ENCODE peak calls at places on chromosomes 5 and 9, in five cellular contexts. P is IMR-90, L is HepG2, K is GM12878, O is SK-N-SH. H is an unnamed sample.

GRCh38 chr5:154390746-154391359 is 54.9 kb upstream of the SAP30L start:
- DNase-seq in K (no peak), P (no peak), L (no peak), O (no peak), H (no peak)

GRCh38 chr9:125794708-125795107 is 47.5 kb downstream of the PBX3 start:
- DNase-seq in L (peak; percentile 30), K (no peak), P (no peak), O (no peak), H (no peak)

GRCh38 chr5:68872088-68872842 is 221.5 kb upstream of the SLC30A5 start:
- DNase-seq in L (no peak), K (no peak), P (no peak), O (peak; percentile 74), H (no peak)

GRCh38 chr9:116859763-116860162 is 172.7 kb downstream of the TRIM32 start:
- DNase-seq in P (no peak), K (no peak), L (no peak), O (no peak), H (no peak)

GRCh38 chr5:6377582-6378127 is 692 bp downstream of the MED10 start:
- DNase-seq in O (no peak), P (no peak), K (no peak), L (peak; percentile 6), H (no peak)

GRCh38 chr9:86783884-86784283 is 163.4 kb downstream of the GAS1 start:
- DNase-seq in O (no peak), K (no peak), L (no peak), P (peak; percentile 90), H (no peak)

GRCh38 chr5:98734646-98735045 is 38.8 kb upstream of the RGMB start:
- DNase-seq in P (no peak), L (no peak), O (no peak), K (no peak), H (no peak)

GRCh38 chr9:74960548-74960947 is 7.8 kb upstream of the C9orf40 start:
- DNase-seq in K (no peak), L (peak; percentile 6), O (no peak), P (peak; percentile 79), H (peak; percentile 21)

GRCh38 chr5:75558972-75559632 is 47.4 kb downstream of the POLK start:
- DNase-seq in P (no peak), L (no peak), O (no peak), K (no peak), H (no peak)

GRCh38 chr5:56612353-56612752 is 203.0 kb upstream of the MAP3K1 start:
- DNase-seq in P (peak; percentile 13), L (no peak), K (no peak), O (no peak), H (no peak)

GRCh38 chr9:78921341-78921740 is 624.4 kb downstream of the PSAT1 start:
- DNase-seq in O (no peak), K (no peak), P (peak; percentile 43), L (no peak), H (no peak)

GRCh38 chr5:131538177-131538593 is 96.8 kb downstream of the RAPGEF6 start:
- DNase-seq in L (peak; percentile 25), P (peak; percentile 83), K (no peak), O (no peak), H (peak; percentile 40)
- TF ChIP-seq SMC3 in L (no peak), P (no peak), K (no peak), O (no peak), H (no peak)

DNA sequence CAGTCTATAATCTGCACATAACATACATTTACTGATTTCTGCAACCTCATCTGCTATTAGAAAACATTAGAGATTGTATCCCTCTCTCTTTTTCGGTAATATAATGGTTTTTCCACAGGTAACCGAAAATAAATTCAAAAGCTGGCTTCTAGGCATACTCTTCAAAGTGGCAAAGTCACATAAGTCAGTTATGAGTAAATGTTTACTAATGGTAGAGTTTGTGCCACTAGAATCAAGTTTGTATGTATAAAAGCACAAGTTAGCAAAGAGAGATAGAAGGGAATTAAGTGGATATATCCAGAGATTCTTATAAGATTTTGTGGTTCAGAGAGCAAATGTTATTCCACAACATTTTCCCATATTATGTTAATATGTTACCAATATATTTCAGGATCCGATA is 86.9 kb downstream of the MYO10 start:
- DNase-seq in O (no peak), K (no peak), L (no peak), P (no peak), H (no peak)
- TF ChIP-seq SMC3 in O (no peak), K (no peak), L (no peak), P (no peak), H (no peak)

GRCh38 chr5:78677777-78678668 is 29.5 kb upstream of the LHFPL2 start:
- DNase-seq in P (peak; percentile 98), K (peak; percentile 26), L (no peak), O (peak; percentile 60), H (no peak)
- TF ChIP-seq SMC3 in P (peak; percentile 45), K (peak; percentile 9), L (no peak), O (peak; percentile 2), H (no peak)

GRCh38 chr9:4137755-4138154 is 162.1 kb downstream of the GLIS3 start:
- DNase-seq in P (peak; percentile 87), O (no peak), L (no peak), K (no peak), H (peak; percentile 57)
- TF ChIP-seq SMC3 in P (no peak), O (no peak), L (no peak), K (no peak), H (peak; percentile 3)